ENCODE peak calls at places on chromosomes 6 and 20, in five cellular contexts. N, S, Q, E and F are unnamed samples.

GRCh38 chr20:44496976-44497375 is 21.3 kb downstream of the TTPAL start:
- DNase-seq in N (peak), S (peak), Q (no peak), E (no peak), F (peak)

GRCh38 chr20:10129749-10130148 is 88.9 kb upstream of the SNAP25 start:
- DNase-seq in N (no peak), S (no peak), Q (no peak), E (no peak), F (no peak)

GRCh38 chr6:26576929-26577719 is 19.6 kb upstream of the ABT1 start:
- DNase-seq in N (peak), S (peak), Q (no peak), E (peak), F (peak)

GRCh38 chr20:50401587-50402343 is 108.4 kb upstream of the PTPN1 start:
- DNase-seq in N (no peak), S (no peak), Q (no peak), E (no peak), F (no peak)

GRCh38 chr6:19427548-19427947 is 409.6 kb upstream of the ID4 start:
- DNase-seq in N (no peak), S (no peak), Q (no peak), E (no peak), F (no peak)

GRCh38 chr6:118843685-118844390 is 50.1 kb upstream of the ASF1A start:
- DNase-seq in N (no peak), S (no peak), Q (peak), E (no peak), F (peak)

GRCh38 chr6:21193790-21194189 is 399.8 kb upstream of the SOX4 start:
- DNase-seq in N (no peak), S (no peak), Q (no peak), E (no peak), F (no peak)

GRCh38 chr6:128508588-128509296 is 11.7 kb downstream of the PTPRK start:
- DNase-seq in N (peak), S (peak), Q (no peak), E (peak), F (peak)

GRCh38 chr6:27312146-27312949 is at the start of gene POM121L2:
- DNase-seq in N (peak), S (peak), Q (no peak), E (peak), F (peak)

GRCh38 chr6:132357120-132357519 is 44.2 kb downstream of the MOXD1 start:
- DNase-seq in N (no peak), S (peak), Q (no peak), E (no peak), F (peak)

GRCh38 chr6:133635447-133635846 is 253.5 kb upstream of the TCF21 start:
- DNase-seq in N (peak), S (no peak), Q (no peak), E (no peak), F (no peak)

GRCh38 chr20:41300383-41300782 is 17.1 kb downstream of the ZHX3 start:
- DNase-seq in N (no peak), S (no peak), Q (no peak), E (no peak), F (no peak)

GRCh38 chr20:64150756-64151633 is 13.3 kb upstream of the MYT1 start:
- DNase-seq in N (no peak), S (no peak), Q (no peak), E (no peak), F (no peak)

GRCh38 chr6:56259682-56260081 is 12.3 kb upstream of the COL21A1 start:
- DNase-seq in N (peak), S (peak), Q (no peak), E (peak), F (peak)

GRCh38 chr6:81797594-81797993 is 45.1 kb upstream of the TENT5A start:
- DNase-seq in N (no peak), S (no peak), Q (no peak), E (no peak), F (no peak)

GRCh38 chr6:62039602-62040001 is 246.4 kb downstream of the KHDRBS2 start:
- DNase-seq in N (no peak), S (no peak), Q (no peak), E (no peak), F (no peak)

GRCh38 chr6:119346450-119346849 is 3.1 kb downstream of the MAN1A1 start:
- DNase-seq in N (no peak), S (no peak), Q (no peak), E (no peak), F (peak)

GRCh38 chr6:32129297-32130088 is 595 bp downstream of the FKBPL start:
- DNase-seq in N (no peak), S (peak), Q (no peak), E (no peak), F (peak)

GRCh38 chr6:151284012-151284411 is 44.2 kb downstream of the AKAP12 start:
- DNase-seq in N (peak), S (peak), Q (no peak), E (no peak), F (no peak)

GRCh38 chr20:62739581-62740285 is 31.1 kb downstream of the NTSR1 start:
- DNase-seq in N (no peak), S (peak), Q (no peak), E (no peak), F (peak)

GRCh38 chr6:45586216-45587171 is 208.8 kb upstream of the SUPT3H start:
- DNase-seq in N (peak), S (peak), Q (no peak), E (no peak), F (no peak)

GRCh38 chr6:87200469-87201174 is 45.3 kb downstream of the ZNF292 start:
- DNase-seq in N (no peak), S (no peak), Q (no peak), E (no peak), F (peak)

GRCh38 chr6:167699141-167700036 is 127.3 kb upstream of the AFDN start:
- DNase-seq in N (no peak), S (peak), Q (peak), E (peak), F (peak)

GRCh38 chr6:139832906-139833305 is 458.5 kb upstream of the CITED2 start:
- DNase-seq in N (no peak), S (no peak), Q (no peak), E (no peak), F (no peak)

GRCh38 chr6:47005486-47005885 is 36.6 kb downstream of the ADGRF1 start:
- DNase-seq in N (no peak), S (no peak), Q (no peak), E (no peak), F (no peak)

GRCh38 chr6:45420083-45420908 is 42.6 kb upstream of the SUPT3H start:
- DNase-seq in N (peak), S (peak), Q (no peak), E (peak), F (peak)

GRCh38 chr20:3074812-3075211 is 3.4 kb downstream of the OXT start:
- DNase-seq in N (peak), S (peak), Q (no peak), E (no peak), F (no peak)

GRCh38 chr6:24743944-24744335 is 25.0 kb upstream of the C6orf62 start:
- DNase-seq in N (no peak), S (no peak), Q (peak), E (no peak), F (no peak)

GRCh38 chr6:24743265-24743943 is 24.4 kb upstream of the C6orf62 start:
- DNase-seq in N (peak), S (peak), Q (peak), E (peak), F (peak)

GRCh38 chr6:24744911-24745310 is 26.0 kb upstream of the C6orf62 start:
- DNase-seq in N (no peak), S (no peak), Q (no peak), E (no peak), F (no peak)

GRCh38 chr6:24738732-24739131 is 19.8 kb upstream of the C6orf62 start:
- DNase-seq in N (no peak), S (no peak), Q (no peak), E (no peak), F (no peak)

GRCh38 chr6:24740861-24741260 is 21.9 kb upstream of the C6orf62 start:
- DNase-seq in N (no peak), S (peak), Q (no peak), E (no peak), F (peak)
- H2AFZ ChIP-seq in N (no peak), S (no peak), Q (no peak), E (no peak), F (no peak)

DNA sequence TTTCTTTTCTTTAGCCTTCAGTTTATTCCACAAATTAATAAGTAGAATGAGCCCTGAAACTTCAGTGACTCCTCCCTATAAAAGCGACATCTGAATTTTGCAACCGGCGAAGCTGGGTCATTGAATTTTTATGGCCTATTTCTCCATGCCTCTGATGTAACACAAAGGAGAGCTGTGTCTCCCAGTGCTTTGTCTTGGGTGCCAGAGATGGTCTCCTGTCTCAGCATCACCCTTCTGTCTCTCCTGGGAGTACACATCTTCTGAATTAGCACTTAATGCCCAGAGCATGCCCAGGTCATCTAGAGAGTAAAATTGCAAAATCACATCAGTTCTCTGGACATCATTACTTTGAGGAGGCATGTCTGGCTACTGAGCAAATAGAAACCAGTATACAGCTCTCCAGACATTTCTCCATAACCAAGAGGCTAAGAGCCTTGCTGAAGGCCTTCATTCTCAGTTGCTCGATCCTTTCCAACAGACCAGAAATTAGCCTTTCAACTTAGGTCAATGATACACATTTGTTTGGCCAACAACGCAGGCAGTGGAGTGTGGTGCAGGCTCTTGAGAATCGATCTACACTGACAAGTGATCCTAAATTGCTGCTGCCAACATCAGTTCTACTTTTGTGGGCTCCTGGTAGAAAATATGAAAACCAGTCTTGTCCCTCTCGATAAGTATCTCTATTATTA is 176.0 kb upstream of the FOXQ1 start:
- DNase-seq in N (no peak), S (no peak), Q (no peak), E (no peak), F (peak)
- H2AFZ ChIP-seq in N (peak), S (no peak), Q (no peak), E (no peak), F (peak)

GRCh38 chr6:13847651-13848050 is 33.3 kb upstream of the MCUR1 start:
- DNase-seq in N (no peak), S (no peak), Q (no peak), E (no peak), F (no peak)

GRCh38 chr6:13851803-13852202 is 37.4 kb upstream of the MCUR1 start:
- DNase-seq in N (no peak), S (no peak), Q (no peak), E (no peak), F (no peak)

GRCh38 chr6:13848553-13849150 is 34.3 kb upstream of the MCUR1 start:
- DNase-seq in N (no peak), S (peak), Q (no peak), E (no peak), F (no peak)

GRCh38 chr6:13846841-13847240 is 32.5 kb upstream of the MCUR1 start:
- DNase-seq in N (no peak), S (no peak), Q (no peak), E (no peak), F (no peak)
- H2AFZ ChIP-seq in N (no peak), S (no peak), Q (no peak), E (peak), F (no peak)

DNA sequence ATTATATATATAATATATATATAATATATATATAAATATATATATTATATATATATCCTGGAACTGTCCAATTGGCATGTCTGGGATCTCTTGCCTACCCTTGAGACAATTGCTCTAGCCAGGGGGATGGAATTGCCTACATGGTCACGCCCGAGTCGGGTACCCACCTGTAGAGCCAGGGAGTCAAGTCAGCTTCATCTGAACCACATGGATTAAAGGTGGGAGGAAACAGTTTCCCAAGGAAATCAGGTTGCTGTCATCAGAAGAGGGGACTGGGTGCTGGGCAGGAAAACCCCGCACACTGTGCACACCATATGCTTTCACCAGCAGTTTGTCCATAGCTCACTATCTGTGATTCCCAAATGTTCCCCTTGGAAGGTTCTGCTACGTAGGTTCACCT is 252.5 kb upstream of the NOX3 start:
- DNase-seq in N (no peak), S (no peak), Q (no peak), E (no peak), F (no peak)
- H2AFZ ChIP-seq in N (no peak), S (no peak), Q (no peak), E (no peak), F (no peak)

GRCh38 chr6:137968468-137968804 is 101.4 kb downstream of the TNFAIP3 start:
- DNase-seq in N (no peak), S (no peak), Q (no peak), E (no peak), F (no peak)

GRCh38 chr6:137967689-137968467 is 100.8 kb downstream of the TNFAIP3 start:
- DNase-seq in N (peak), S (no peak), Q (no peak), E (no peak), F (peak)

GRCh38 chr6:137970368-137970767 is 103.3 kb downstream of the TNFAIP3 start:
- DNase-seq in N (no peak), S (no peak), Q (no peak), E (no peak), F (no peak)

GRCh38 chr6:137968901-137969300 is 101.8 kb downstream of the TNFAIP3 start:
- DNase-seq in N (no peak), S (no peak), Q (no peak), E (no peak), F (peak)

DNA sequence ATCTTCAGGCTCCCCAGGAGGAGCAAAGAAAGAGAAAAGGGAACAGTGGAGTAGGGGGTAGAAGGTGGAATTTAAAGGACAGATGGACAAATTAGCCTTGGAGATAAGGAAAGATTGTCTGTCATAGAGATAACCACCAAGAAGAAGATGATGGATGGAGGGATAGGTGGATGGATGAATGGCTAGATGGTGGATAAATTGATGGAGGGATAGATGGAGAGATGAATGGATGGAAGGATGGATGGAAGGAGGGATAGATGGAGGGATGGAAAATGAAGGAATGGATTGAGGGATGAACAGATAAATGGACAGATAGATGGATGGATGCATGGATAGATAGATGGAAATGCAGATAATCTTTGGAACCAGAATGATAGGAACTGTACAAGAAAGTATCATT is 102.8 kb downstream of the TNFAIP3 start:
- DNase-seq in N (no peak), S (no peak), Q (no peak), E (no peak), F (no peak)
- H2AFZ ChIP-seq in N (no peak), S (no peak), Q (no peak), E (no peak), F (no peak)

GRCh38 chr6:162198072-162198471 is 529.5 kb downstream of the PRKN start:
- DNase-seq in N (no peak), S (no peak), Q (no peak), E (no peak), F (no peak)

GRCh38 chr6:162198925-162199324 is 528.6 kb downstream of the PRKN start:
- DNase-seq in N (no peak), S (no peak), Q (no peak), E (no peak), F (no peak)

GRCh38 chr6:162200945-162201692 is 526.4 kb downstream of the PRKN start:
- DNase-seq in N (no peak), S (no peak), Q (no peak), E (no peak), F (peak)

GRCh38 chr6:162203287-162203686 is 524.3 kb downstream of the PRKN start:
- DNase-seq in N (no peak), S (no peak), Q (no peak), E (no peak), F (no peak)

DNA sequence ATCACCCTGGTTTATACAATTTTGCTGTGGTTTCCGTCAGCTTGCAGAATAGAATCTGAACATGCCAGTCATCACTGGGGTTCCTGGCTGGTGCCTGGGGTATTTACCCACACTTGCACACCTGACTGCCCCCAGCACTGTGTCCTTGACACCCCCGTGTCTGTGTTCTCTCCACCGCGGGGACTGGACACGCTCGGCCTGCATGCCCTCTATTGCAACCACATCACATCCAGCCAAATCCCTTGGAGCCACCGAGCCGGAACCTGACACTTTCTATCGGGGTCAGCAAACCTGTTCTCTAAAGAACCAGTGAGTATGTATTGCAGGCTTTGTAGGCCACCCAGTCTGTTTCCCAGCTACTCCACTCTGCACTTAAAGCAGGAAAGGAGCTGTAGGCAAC is 527.5 kb downstream of the PRKN start:
- DNase-seq in N (no peak), S (no peak), Q (no peak), E (no peak), F (no peak)
- H2AFZ ChIP-seq in N (no peak), S (no peak), Q (no peak), E (no peak), F (no peak)

DNA sequence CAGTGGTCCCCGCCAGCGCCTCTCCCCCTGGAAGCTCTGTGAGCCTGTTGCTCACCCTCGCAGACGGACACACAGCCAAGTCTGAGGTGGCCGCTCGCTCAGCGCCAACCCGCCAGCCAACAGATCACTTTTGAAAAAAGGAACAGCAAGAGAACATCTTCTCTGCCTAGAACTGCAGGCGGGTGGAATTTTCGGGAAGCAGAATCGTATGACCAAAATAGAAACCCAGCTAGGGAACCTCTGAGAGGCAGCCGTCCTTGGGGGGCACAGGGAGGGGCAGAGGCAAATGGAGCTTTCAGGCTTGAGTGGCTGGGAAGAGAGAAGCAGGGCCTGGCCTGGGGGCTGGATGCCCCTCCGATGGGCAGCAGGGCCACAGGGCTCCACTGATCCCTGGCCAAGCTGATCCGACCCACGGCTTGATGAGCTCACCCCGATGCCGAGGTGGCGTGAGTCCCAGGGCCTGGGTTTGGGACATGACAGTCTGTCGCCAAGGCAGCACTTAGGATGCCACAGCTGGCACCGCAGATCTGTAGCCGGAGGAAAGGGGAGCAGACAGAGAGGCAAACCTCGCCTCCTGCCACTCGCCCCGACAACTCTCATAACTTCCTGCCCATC is 9.8 kb downstream of the NFATC2 start:
- DNase-seq in N (no peak), S (peak), Q (no peak), E (no peak), F (peak)
- H2AFZ ChIP-seq in N (peak), S (peak), Q (no peak), E (no peak), F (peak)

DNA sequence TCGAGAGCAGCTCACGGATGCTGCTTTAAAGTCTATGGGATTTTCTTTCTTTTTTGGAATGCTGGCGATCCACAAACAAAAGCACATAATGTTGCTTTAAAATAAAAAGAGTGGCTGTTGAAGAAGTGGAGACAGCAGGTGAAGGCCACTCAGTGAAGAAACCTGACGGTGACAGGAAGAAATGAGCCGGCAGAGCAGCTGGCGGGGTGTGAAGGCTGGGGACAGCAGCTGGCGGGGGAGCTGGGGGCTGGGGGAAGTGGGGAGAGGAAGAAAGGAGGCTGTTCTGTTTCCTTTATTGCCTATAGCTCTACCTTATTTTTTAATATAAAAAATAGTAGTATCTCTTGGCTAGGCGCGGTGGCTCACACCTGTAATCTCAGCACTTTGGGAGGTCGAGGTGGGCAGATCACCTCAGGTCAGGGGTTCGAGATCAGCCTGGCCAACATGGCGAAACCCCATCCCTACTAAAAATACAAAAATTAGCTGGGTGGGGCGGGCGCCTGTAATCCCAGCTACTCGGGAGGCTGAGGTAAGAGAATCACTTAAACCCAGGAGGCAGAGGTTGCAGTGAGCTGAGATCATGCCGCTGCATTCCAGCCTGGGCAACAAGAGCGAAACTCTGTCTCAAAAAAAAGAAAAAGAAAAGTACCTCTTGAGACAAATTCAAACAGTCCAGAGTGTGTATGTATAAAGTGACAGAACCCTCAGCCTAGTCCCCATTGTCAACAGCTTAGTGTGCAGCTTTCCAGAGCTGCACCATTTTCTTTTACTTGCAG is 42.4 kb upstream of the TAF8 start:
- DNase-seq in N (no peak), S (no peak), Q (no peak), E (no peak), F (no peak)
- H2AFZ ChIP-seq in N (no peak), S (no peak), Q (no peak), E (no peak), F (no peak)